ENCODE peak calls at places on chromosome 10, in ten cellular contexts. One of them, this sample, is unnamed.

GRCh38 chr10:130066743-130067142 is 43.9 kb downstream of the C10orf143 start:
- DNase-seq in MM.1S: no peak
- DNase-seq in transverse colon: no peak
- DNase-seq in K562: no peak
- DNase-seq in Panc1: no peak
- DNase-seq in OCI-LY7: no peak
- DNase-seq in tibial artery: peak
- DNase-seq in choroid plexus epithelial cell: no peak
- DNase-seq in mucosa of descending colon: no peak
- DNase-seq in heart right ventricle: no peak
- DNase-seq in this sample: no peak

GRCh38 chr10:6518791-6519430 is 61.2 kb downstream of the PRKCQ start:
- DNase-seq in MM.1S: no peak
- DNase-seq in transverse colon: no peak
- DNase-seq in K562: no peak
- DNase-seq in Panc1: no peak
- DNase-seq in OCI-LY7: no peak
- DNase-seq in tibial artery: no peak
- DNase-seq in choroid plexus epithelial cell: no peak
- DNase-seq in mucosa of descending colon: no peak
- DNase-seq in heart right ventricle: no peak
- DNase-seq in this sample: no peak

GRCh38 chr10:49285232-49285631 is 13.7 kb upstream of the C10orf71 start:
- DNase-seq in MM.1S: peak
- DNase-seq in transverse colon: no peak
- DNase-seq in K562: no peak
- DNase-seq in Panc1: no peak
- DNase-seq in OCI-LY7: no peak
- DNase-seq in tibial artery: no peak
- DNase-seq in choroid plexus epithelial cell: peak
- DNase-seq in mucosa of descending colon: no peak
- DNase-seq in heart right ventricle: no peak
- DNase-seq in this sample: no peak

GRCh38 chr10:91512458-91512857 is 102.3 kb downstream of the HECTD2 start:
- DNase-seq in MM.1S: no peak
- DNase-seq in transverse colon: no peak
- DNase-seq in K562: no peak
- DNase-seq in Panc1: no peak
- DNase-seq in OCI-LY7: no peak
- DNase-seq in tibial artery: no peak
- DNase-seq in choroid plexus epithelial cell: no peak
- DNase-seq in mucosa of descending colon: no peak
- DNase-seq in heart right ventricle: no peak
- DNase-seq in this sample: no peak

GRCh38 chr10:63208981-63209380 is 75.9 kb downstream of the NRBF2 start:
- DNase-seq in MM.1S: no peak
- DNase-seq in transverse colon: no peak
- DNase-seq in K562: no peak
- DNase-seq in Panc1: no peak
- DNase-seq in OCI-LY7: no peak
- DNase-seq in tibial artery: no peak
- DNase-seq in choroid plexus epithelial cell: peak
- DNase-seq in mucosa of descending colon: no peak
- DNase-seq in heart right ventricle: no peak
- DNase-seq in this sample: no peak

GRCh38 chr10:73044378-73045285 is 52.0 kb downstream of the P4HA1 start:
- DNase-seq in MM.1S: no peak
- DNase-seq in transverse colon: no peak
- DNase-seq in K562: no peak
- DNase-seq in Panc1: peak
- DNase-seq in OCI-LY7: no peak
- DNase-seq in tibial artery: no peak
- DNase-seq in choroid plexus epithelial cell: peak
- DNase-seq in mucosa of descending colon: no peak
- DNase-seq in heart right ventricle: no peak
- DNase-seq in this sample: no peak

GRCh38 chr10:11285171-11285570 is 267.5 kb downstream of the CELF2 start:
- DNase-seq in MM.1S: no peak
- DNase-seq in transverse colon: no peak
- DNase-seq in K562: peak
- DNase-seq in Panc1: no peak
- DNase-seq in OCI-LY7: no peak
- DNase-seq in tibial artery: no peak
- DNase-seq in choroid plexus epithelial cell: peak
- DNase-seq in mucosa of descending colon: no peak
- DNase-seq in heart right ventricle: no peak
- DNase-seq in this sample: no peak

GRCh38 chr10:72344932-72345331 is 9.8 kb downstream of the DNAJB12 start:
- DNase-seq in MM.1S: no peak
- DNase-seq in transverse colon: no peak
- DNase-seq in K562: no peak
- DNase-seq in Panc1: no peak
- DNase-seq in OCI-LY7: no peak
- DNase-seq in tibial artery: no peak
- DNase-seq in choroid plexus epithelial cell: no peak
- DNase-seq in mucosa of descending colon: no peak
- DNase-seq in heart right ventricle: no peak
- DNase-seq in this sample: peak

GRCh38 chr10:122407375-122408125 is 33.0 kb downstream of the PLEKHA1 start:
- DNase-seq in MM.1S: no peak
- DNase-seq in transverse colon: no peak
- DNase-seq in K562: no peak
- DNase-seq in Panc1: no peak
- DNase-seq in OCI-LY7: no peak
- DNase-seq in tibial artery: no peak
- DNase-seq in choroid plexus epithelial cell: peak
- DNase-seq in mucosa of descending colon: no peak
- DNase-seq in heart right ventricle: no peak
- DNase-seq in this sample: peak

GRCh38 chr10:34119456-34119855 is 695.6 kb downstream of the PARD3 start:
- DNase-seq in MM.1S: no peak
- DNase-seq in transverse colon: no peak
- DNase-seq in K562: peak
- DNase-seq in Panc1: no peak
- DNase-seq in OCI-LY7: no peak
- DNase-seq in tibial artery: no peak
- DNase-seq in choroid plexus epithelial cell: no peak
- DNase-seq in mucosa of descending colon: no peak
- DNase-seq in heart right ventricle: no peak
- DNase-seq in this sample: no peak

GRCh38 chr10:22620929-22621328 is 93.4 kb downstream of the PIP4K2A start:
- DNase-seq in MM.1S: no peak
- DNase-seq in transverse colon: no peak
- DNase-seq in K562: no peak
- DNase-seq in Panc1: no peak
- DNase-seq in OCI-LY7: no peak
- DNase-seq in tibial artery: no peak
- DNase-seq in choroid plexus epithelial cell: no peak
- DNase-seq in mucosa of descending colon: no peak
- DNase-seq in heart right ventricle: no peak
- DNase-seq in this sample: no peak

GRCh38 chr10:128027306-128027705 is 98.9 kb downstream of the MKI67 start:
- DNase-seq in MM.1S: no peak
- DNase-seq in transverse colon: no peak
- DNase-seq in K562: no peak
- DNase-seq in Panc1: no peak
- DNase-seq in OCI-LY7: no peak
- DNase-seq in tibial artery: no peak
- DNase-seq in choroid plexus epithelial cell: no peak
- DNase-seq in mucosa of descending colon: no peak
- DNase-seq in heart right ventricle: no peak
- DNase-seq in this sample: no peak

GRCh38 chr10:42543840-42544372 is 94.5 kb downstream of the ZNF33B start:
- DNase-seq in MM.1S: no peak
- DNase-seq in transverse colon: no peak
- DNase-seq in K562: peak
- DNase-seq in Panc1: no peak
- DNase-seq in OCI-LY7: no peak
- DNase-seq in tibial artery: no peak
- DNase-seq in choroid plexus epithelial cell: no peak
- DNase-seq in mucosa of descending colon: no peak
- DNase-seq in heart right ventricle: no peak
- DNase-seq in this sample: no peak

GRCh38 chr10:42548254-42548653 is 90.1 kb downstream of the ZNF33B start:
- DNase-seq in MM.1S: no peak
- DNase-seq in transverse colon: no peak
- DNase-seq in K562: no peak
- DNase-seq in Panc1: no peak
- DNase-seq in OCI-LY7: no peak
- DNase-seq in tibial artery: no peak
- DNase-seq in choroid plexus epithelial cell: no peak
- DNase-seq in mucosa of descending colon: no peak
- DNase-seq in heart right ventricle: no peak
- DNase-seq in this sample: no peak

GRCh38 chr10:42549851-42550250 is 88.5 kb downstream of the ZNF33B start:
- DNase-seq in MM.1S: no peak
- DNase-seq in transverse colon: no peak
- DNase-seq in K562: no peak
- DNase-seq in Panc1: no peak
- DNase-seq in OCI-LY7: no peak
- DNase-seq in tibial artery: no peak
- DNase-seq in choroid plexus epithelial cell: no peak
- DNase-seq in mucosa of descending colon: no peak
- DNase-seq in heart right ventricle: no peak
- DNase-seq in this sample: no peak

GRCh38 chr10:42544945-42545344 is 93.4 kb downstream of the ZNF33B start:
- DNase-seq in MM.1S: no peak
- DNase-seq in transverse colon: no peak
- DNase-seq in K562: no peak
- DNase-seq in Panc1: no peak
- DNase-seq in OCI-LY7: no peak
- DNase-seq in tibial artery: no peak
- DNase-seq in choroid plexus epithelial cell: no peak
- DNase-seq in mucosa of descending colon: no peak
- DNase-seq in heart right ventricle: no peak
- DNase-seq in this sample: no peak
- TF ChIP-seq CTCF in MM.1S: no peak
- TF ChIP-seq CTCF in transverse colon: no peak
- TF ChIP-seq CTCF in K562: no peak
- TF ChIP-seq CTCF in Panc1: no peak
- TF ChIP-seq CTCF in OCI-LY7: no peak
- TF ChIP-seq CTCF in tibial artery: no peak
- TF ChIP-seq CTCF in choroid plexus epithelial cell: no peak
- TF ChIP-seq CTCF in mucosa of descending colon: no peak
- TF ChIP-seq CTCF in heart right ventricle: no peak
- TF ChIP-seq CTCF in this sample: no peak

GRCh38 chr10:119892188-119893065 is at the start of gene SEC23IP:
- DNase-seq in MM.1S: peak
- DNase-seq in transverse colon: peak
- DNase-seq in K562: peak
- DNase-seq in Panc1: peak
- DNase-seq in OCI-LY7: peak
- DNase-seq in tibial artery: peak
- DNase-seq in choroid plexus epithelial cell: peak
- DNase-seq in mucosa of descending colon: peak
- DNase-seq in heart right ventricle: peak
- DNase-seq in this sample: peak
- TF ChIP-seq CTCF in MM.1S: no peak
- TF ChIP-seq CTCF in transverse colon: peak
- TF ChIP-seq CTCF in K562: no peak
- TF ChIP-seq CTCF in Panc1: no peak
- TF ChIP-seq CTCF in OCI-LY7: no peak
- TF ChIP-seq CTCF in tibial artery: peak
- TF ChIP-seq CTCF in choroid plexus epithelial cell: no peak
- TF ChIP-seq CTCF in mucosa of descending colon: no peak
- TF ChIP-seq CTCF in heart right ventricle: no peak
- TF ChIP-seq CTCF in this sample: no peak

GRCh38 chr10:71266147-71266917 is 52.7 kb upstream of the SLC29A3 start:
- DNase-seq in MM.1S: no peak
- DNase-seq in transverse colon: peak
- DNase-seq in K562: peak
- DNase-seq in Panc1: no peak
- DNase-seq in OCI-LY7: no peak
- DNase-seq in tibial artery: no peak
- DNase-seq in choroid plexus epithelial cell: peak
- DNase-seq in mucosa of descending colon: no peak
- DNase-seq in heart right ventricle: peak
- DNase-seq in this sample: no peak
- TF ChIP-seq CTCF in MM.1S: no peak
- TF ChIP-seq CTCF in transverse colon: no peak
- TF ChIP-seq CTCF in K562: no peak
- TF ChIP-seq CTCF in Panc1: no peak
- TF ChIP-seq CTCF in OCI-LY7: no peak
- TF ChIP-seq CTCF in tibial artery: no peak
- TF ChIP-seq CTCF in choroid plexus epithelial cell: no peak
- TF ChIP-seq CTCF in mucosa of descending colon: no peak
- TF ChIP-seq CTCF in heart right ventricle: no peak
- TF ChIP-seq CTCF in this sample: no peak

GRCh38 chr10:84114088-84114667 is 25.1 kb upstream of the GHITM start:
- DNase-seq in MM.1S: no peak
- DNase-seq in transverse colon: no peak
- DNase-seq in K562: peak
- DNase-seq in Panc1: no peak
- DNase-seq in OCI-LY7: peak
- DNase-seq in tibial artery: no peak
- DNase-seq in choroid plexus epithelial cell: peak
- DNase-seq in mucosa of descending colon: no peak
- DNase-seq in heart right ventricle: no peak
- DNase-seq in this sample: no peak
- TF ChIP-seq CTCF in MM.1S: peak
- TF ChIP-seq CTCF in transverse colon: no peak
- TF ChIP-seq CTCF in K562: peak
- TF ChIP-seq CTCF in Panc1: peak
- TF ChIP-seq CTCF in OCI-LY7: peak
- TF ChIP-seq CTCF in tibial artery: no peak
- TF ChIP-seq CTCF in choroid plexus epithelial cell: peak
- TF ChIP-seq CTCF in mucosa of descending colon: no peak
- TF ChIP-seq CTCF in heart right ventricle: no peak
- TF ChIP-seq CTCF in this sample: no peak

This sample was measured in activated CD8-positive, alpha-beta T cell treated with anti-CD3 and anti-CD28 coated beads for 36 hours.